ENCODE peak calls at places on chromosomes 1 and 21, in five cellular contexts. L is BJ, V is heart right ventricle, E is uterus, F is transverse colon. X is an unnamed sample.

GRCh38 chr1:8202182-8202905 is 115.6 kb upstream of the SLC45A1 start:
- DNase-seq in F (peak; percentile 54), E (peak; percentile 85), V (peak; percentile 52), L (peak; percentile 45), X (peak; percentile 86)

GRCh38 chr1:206835186-206835585 is 30.2 kb upstream of the IL20 start:
- DNase-seq in V (no peak), E (no peak), F (no peak), L (no peak), X (no peak)

GRCh38 chr1:101317590-101317989 is 80.8 kb downstream of the S1PR1 start:
- DNase-seq in F (no peak), E (no peak), V (no peak), L (no peak), X (no peak)

GRCh38 chr1:156807627-156808026 is 9.0 kb downstream of the SH2D2A start:
- DNase-seq in E (no peak), L (no peak), F (no peak), V (no peak), X (no peak)

GRCh38 chr1:99481391-99481996 is 164.4 kb upstream of the PALMD start:
- DNase-seq in E (peak; percentile 33), V (no peak), L (no peak), F (peak; percentile 23), X (no peak)

GRCh38 chr1:221435510-221435909 is 306.4 kb downstream of the DUSP10 start:
- DNase-seq in F (no peak), L (no peak), V (no peak), E (no peak), X (no peak)

GRCh38 chr1:64933296-64934070 is 32.9 kb downstream of the JAK1 start:
- DNase-seq in L (peak; percentile 97), F (no peak), E (peak; percentile 54), V (no peak), X (no peak)

GRCh38 chr1:203450541-203451149 is 25.0 kb upstream of the PRELP start:
- DNase-seq in E (no peak), L (no peak), V (no peak), F (no peak), X (no peak)

GRCh38 chr21:32306021-32306780 is 7.5 kb downstream of the MRAP start:
- DNase-seq in L (no peak), V (no peak), F (no peak), E (no peak), X (no peak)

GRCh38 chr1:37410080-37410479 is 64.3 kb upstream of the ZC3H12A start:
- DNase-seq in E (no peak), F (no peak), L (no peak), V (no peak), X (no peak)

GRCh38 chr1:243345205-243345604 is 89.4 kb downstream of the SDCCAG8 start:
- DNase-seq in F (no peak), L (no peak), E (no peak), V (no peak), X (no peak)

GRCh38 chr1:60988827-60989363 is 93.5 kb upstream of the NFIA start:
- DNase-seq in F (no peak), L (no peak), E (no peak), V (no peak), X (no peak)

GRCh38 chr1:1200876-1201810 is 5.2 kb downstream of the TNFRSF18 start:
- DNase-seq in V (peak; percentile 56), F (peak; percentile 72), L (no peak), E (peak; percentile 48), X (peak; percentile 82)

GRCh38 chr1:21270086-21270689 is 20.1 kb downstream of the ECE1 start:
- DNase-seq in L (no peak), E (peak; percentile 71), F (peak; percentile 82), V (peak; percentile 82), X (peak; percentile 92)

GRCh38 chr21:29555601-29556000 is 256.9 kb downstream of the BACH1 start:
- DNase-seq in E (no peak), V (no peak), L (no peak), F (no peak), X (no peak)

GRCh38 chr1:70038025-70038424 is 167.4 kb downstream of the LRRC40 start:
- DNase-seq in V (no peak), F (no peak), L (no peak), E (no peak), X (no peak)

GRCh38 chr1:40710581-40711315 is 19.2 kb downstream of the NFYC start:
- DNase-seq in F (no peak), L (no peak), V (no peak), E (no peak), X (no peak)

GRCh38 chr1:48777219-48777895 is 666 bp upstream of the BEND5 start:
- DNase-seq in V (no peak), E (no peak), L (no peak), F (no peak), X (peak; percentile 17)

GRCh38 chr21:29718081-29718815 is 221.5 kb downstream of the GRIK1 start:
- DNase-seq in L (no peak), E (no peak), F (no peak), V (no peak), X (no peak)

GRCh38 chr21:38869946-38870345 is 64.2 kb downstream of the ETS2 start:
- DNase-seq in L (no peak), F (no peak), V (no peak), E (no peak), X (no peak)

GRCh38 chr1:201171063-201172036 is 17.1 kb upstream of the TMEM9 start:
- DNase-seq in F (peak; percentile 45), V (peak; percentile 47), L (no peak), E (peak; percentile 34), X (peak; percentile 60)

GRCh38 chr21:37435120-37435519 is 68.5 kb downstream of the DYRK1A start:
- DNase-seq in L (peak; percentile 54), F (no peak), V (no peak), E (peak; percentile 59), X (peak; percentile 34)

GRCh38 chr1:99644302-99645004 is 1.5 kb upstream of the PALMD start:
- DNase-seq in V (no peak), L (no peak), F (no peak), E (no peak), X (no peak)

GRCh38 chr21:46661211-46661625 is 25.7 kb downstream of the PRMT2 start:
- DNase-seq in L (no peak), V (peak; percentile 65), E (peak; percentile 55), F (peak; percentile 42), X (peak; percentile 89)

GRCh38 chr1:155499953-155500621 is 62.5 kb downstream of the ASH1L start:
- DNase-seq in F (peak; percentile 67), V (no peak), E (no peak), L (no peak), X (no peak)
- H3K4me3 ChIP-seq in F (no peak overlapping the region), V (no peak overlapping the region), E (no peak overlapping the region), L (no peak overlapping the region), X (peak overlapping the region; percentile 39)

DNA sequence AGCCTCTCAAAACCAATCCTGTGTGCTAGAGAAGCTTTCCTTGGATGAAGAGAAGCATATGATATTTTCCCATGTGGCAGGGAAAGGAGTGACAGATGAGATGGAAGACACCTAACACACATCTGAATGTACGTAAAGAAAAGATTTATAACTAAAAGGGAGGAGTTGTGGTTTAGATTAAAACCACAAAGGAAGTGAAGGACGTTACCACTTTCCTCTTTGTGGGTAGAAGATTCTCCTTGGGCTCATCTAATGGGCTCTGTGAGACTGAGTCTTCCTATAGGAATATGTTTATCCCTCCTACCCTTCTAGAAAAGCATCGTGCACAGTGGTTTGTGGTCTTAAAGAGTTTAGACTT is 38.9 kb downstream of the BCL9 start:
- DNase-seq in L (no peak), V (no peak), F (no peak), E (no peak), X (no peak)
- H3K4me3 ChIP-seq in L (no peak overlapping the region), V (no peak overlapping the region), F (no peak overlapping the region), E (no peak overlapping the region), X (no peak overlapping the region)

DNA sequence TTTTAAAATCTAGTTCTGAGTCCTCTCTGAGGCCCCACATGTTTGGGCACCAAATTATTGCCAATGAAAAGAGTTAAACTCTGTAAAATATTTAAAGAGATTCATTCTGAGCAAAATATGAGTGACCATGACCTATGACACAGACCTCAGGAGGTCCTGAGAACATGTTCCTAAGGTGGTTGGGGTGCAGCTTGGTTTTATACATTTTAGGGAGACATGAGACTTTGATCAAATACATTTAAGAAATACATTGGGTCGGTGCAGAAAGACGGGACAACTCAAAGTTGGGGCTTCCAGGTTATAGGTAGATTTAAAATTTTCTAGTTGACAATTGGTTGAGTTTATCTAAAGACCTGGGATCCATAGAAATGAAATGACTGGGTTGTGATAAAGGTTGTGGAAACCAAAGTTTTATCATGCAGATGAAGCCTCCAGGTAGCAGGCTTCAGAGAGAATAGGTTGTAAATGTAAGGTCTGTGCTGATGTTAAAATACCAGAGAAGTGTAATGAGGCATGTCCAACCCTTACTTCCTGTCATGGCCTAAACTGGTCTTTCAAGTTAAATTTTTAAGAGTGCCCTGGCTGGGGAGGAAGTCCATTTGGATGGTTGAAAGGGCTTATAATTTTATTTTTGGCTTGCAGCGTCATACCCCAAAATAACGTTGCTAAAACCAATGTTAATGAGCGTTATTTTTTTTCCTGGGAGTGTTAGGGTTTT is 274.9 kb downstream of the NUF2 start:
- DNase-seq in E (no peak), V (no peak), L (no peak), F (no peak), X (no peak)
- H3K4me3 ChIP-seq in E (no peak overlapping the region), V (no peak overlapping the region), L (no peak overlapping the region), F (no peak overlapping the region), X (no peak overlapping the region)

DNA sequence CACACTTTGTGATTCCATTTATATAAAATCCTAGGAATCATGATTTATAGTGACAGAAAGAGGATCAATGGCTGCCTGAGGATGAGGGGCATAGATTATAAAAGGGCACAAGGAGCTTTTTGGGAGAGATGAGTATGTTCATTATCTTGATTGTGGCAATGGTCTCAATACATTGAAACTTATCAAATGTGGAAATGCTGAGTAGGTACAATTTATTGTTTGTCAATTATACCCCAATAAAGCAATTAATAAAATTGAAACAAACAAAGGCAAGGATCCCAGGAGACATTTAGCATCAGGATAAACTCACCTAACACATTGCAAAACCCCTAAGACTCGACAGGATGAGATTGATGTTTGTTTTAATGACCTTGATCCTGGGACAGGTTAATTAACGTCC is 153.1 kb upstream of the KLHDC7A start:
- DNase-seq in F (no peak), E (no peak), V (no peak), L (no peak), X (no peak)
- H3K4me3 ChIP-seq in F (no peak overlapping the region), E (no peak overlapping the region), V (no peak overlapping the region), L (no peak overlapping the region), X (no peak overlapping the region)

GRCh38 chr1:86765073-86765472 is 60.7 kb downstream of the SH3GLB1 start:
- DNase-seq in F (no peak), E (peak; percentile 39), L (no peak), V (no peak), X (no peak)
- H3K4me3 ChIP-seq in F (no peak overlapping the region), E (no peak overlapping the region), L (no peak overlapping the region), V (no peak overlapping the region), X (no peak overlapping the region)

DNA sequence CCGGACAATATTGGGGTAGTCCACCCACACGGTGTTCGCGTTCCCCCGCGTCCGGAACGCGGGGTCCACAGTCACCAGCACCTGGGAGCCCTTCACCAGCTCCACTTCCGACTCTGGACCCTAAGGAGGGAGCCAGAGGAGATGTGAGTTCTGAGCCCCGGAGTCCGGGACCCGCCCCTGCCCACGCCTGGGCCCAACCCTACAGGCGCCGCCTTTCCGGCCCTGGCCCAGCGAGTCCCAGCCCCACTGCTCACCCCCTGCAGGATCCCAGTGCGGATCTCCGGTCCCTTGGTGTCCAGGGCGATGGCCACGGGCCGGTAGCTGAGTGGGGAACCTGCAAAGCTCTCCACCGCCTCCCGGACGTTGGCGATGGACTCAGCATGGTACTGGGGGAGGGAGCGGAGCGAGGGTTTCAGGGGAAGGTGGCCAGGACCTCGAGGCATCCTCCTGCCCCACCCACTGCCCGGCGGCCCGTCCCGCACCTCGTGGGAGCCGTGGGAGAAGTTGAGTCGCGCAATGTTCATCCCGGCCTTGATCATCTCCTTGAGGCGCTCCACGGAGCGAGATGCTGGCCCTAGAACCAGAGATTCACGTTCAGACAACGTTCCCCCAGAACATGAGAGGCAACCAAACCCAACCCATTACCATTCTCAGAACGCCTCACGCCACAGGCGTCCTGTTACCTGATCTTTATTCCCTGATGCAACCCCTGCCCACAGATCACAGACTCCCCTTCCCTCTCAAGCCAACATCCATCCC is 5.9 kb downstream of the PKLR start:
- DNase-seq in L (no peak), F (no peak), E (no peak), V (no peak), X (no peak)
- H3K4me3 ChIP-seq in L (no peak overlapping the region), F (no peak overlapping the region), E (no peak overlapping the region), V (peak overlapping the region; percentile 34), X (no peak overlapping the region)

X was measured in right cardiac atrium.